ENCODE peak calls at places on chromosome 6, in five cellular contexts. R is stimulated activated CD4-positive, alpha-beta T cell treated with anti-CD3 and anti-CD28 coated beads, Interleukin-15, amount 100 ng/mL, for 1 hour; I is stomach; W is C1 segment of cervical spinal cord; C is endothelial cell. F is an unnamed sample.

GRCh38 chr6:54291146-54291545 is 17.1 kb upstream of the TINAG start:
- DNase-seq in R (no peak), W (no peak), C (no peak), I (no peak), F (peak)

GRCh38 chr6:16690244-16691142 is 70.8 kb downstream of the ATXN1 start:
- DNase-seq in C (no peak), R (no peak), I (no peak), W (no peak), F (no peak)

GRCh38 chr6:4262506-4262905 is 127.1 kb upstream of the ECI2 start:
- DNase-seq in I (no peak), R (no peak), W (no peak), C (no peak), F (no peak)

GRCh38 chr6:21730533-21730932 is 137.0 kb downstream of the SOX4 start:
- DNase-seq in C (no peak), I (no peak), W (no peak), R (no peak), F (no peak)

GRCh38 chr6:145784683-145785082 is 29.9 kb downstream of the FBXO30 start:
- DNase-seq in I (no peak), W (no peak), C (no peak), R (no peak), F (no peak)

GRCh38 chr6:89941847-89942497 is 47.7 kb downstream of the GJA10 start:
- DNase-seq in C (no peak), W (no peak), I (no peak), R (no peak), F (peak)

GRCh38 chr6:46366190-46366900 is 124.9 kb downstream of the RCAN2 start:
- DNase-seq in W (no peak), C (no peak), I (no peak), R (no peak), F (no peak)

GRCh38 chr6:168130683-168131371 is 51.8 kb upstream of the FRMD1 start:
- DNase-seq in I (peak), C (no peak), W (no peak), R (no peak), F (no peak)

GRCh38 chr6:15476631-15477380 is 186.0 kb downstream of the DTNBP1 start:
- DNase-seq in W (no peak), I (no peak), R (no peak), C (no peak), F (no peak)

GRCh38 chr6:35078896-35079295 is 62.2 kb downstream of the TCP11 start:
- DNase-seq in C (no peak), I (no peak), W (no peak), R (no peak), F (no peak)

GRCh38 chr6:81731814-81732213 is 20.7 kb downstream of the TENT5A start:
- DNase-seq in R (no peak), C (no peak), W (no peak), I (no peak), F (no peak)

GRCh38 chr6:170134077-170135040 is 156.5 kb downstream of the DLL1 start:
- DNase-seq in I (peak), R (no peak), W (no peak), C (no peak), F (no peak)

GRCh38 chr6:105985098-105985815 is 100.9 kb upstream of the PRDM1 start:
- DNase-seq in W (no peak), R (no peak), C (no peak), I (no peak), F (peak)

F was measured in DMS53.